ENCODE peak calls at places on chromosomes 11 and 22, in four cellular contexts. V is aorta, H is upper lobe of right lung, E is endodermal cell. O is an unnamed sample. For H3K27me3 and H3K36me3, the result is how much of the 10 kb centered on the place peaks cover.

GRCh38 chr11:130156108-130157022 is 3.2 kb upstream of the ST14 start:
- DNase-seq in V (no peak), E (no peak), H (peak), O (peak)

GRCh38 chr11:20031155-20032001 is 128.9 kb downstream of the DBX1 start:
- DNase-seq in V (no peak), E (peak), H (no peak), O (peak)

GRCh38 chr22:43346521-43346929 is 3.4 kb upstream of the SCUBE1 start:
- DNase-seq in V (peak), E (peak), H (peak), O (peak)

GRCh38 chr11:91248199-91248807 is 976.3 kb upstream of the FAT3 start:
- DNase-seq in V (no peak), E (peak), H (no peak), O (no peak)

GRCh38 chr11:75025561-75025960 is 36.8 kb downstream of the NEU3 start:
- DNase-seq in E (peak), H (no peak), V (no peak), O (no peak)

GRCh38 chr11:1574256-1575242 is 2.5 kb upstream of the DUSP8 start:
- DNase-seq in V (peak), H (peak), E (peak), O (peak)

GRCh38 chr11:59787816-59788215 is 22.8 kb downstream of the MRPL16 start:
- DNase-seq in H (no peak), E (no peak), V (no peak), O (no peak)

GRCh38 chr22:27919943-27920755 is 1.1 kb upstream of the PITPNB start:
- DNase-seq in E (peak), H (no peak), V (no peak), O (peak)

GRCh38 chr11:114081641-114082414 is 22.3 kb downstream of the ZBTB16 start:
- DNase-seq in H (no peak), E (no peak), V (no peak), O (peak)

GRCh38 chr11:18671246-18671645 is 27.3 kb upstream of the TMEM86A start:
- DNase-seq in V (no peak), E (no peak), H (no peak), O (no peak)

GRCh38 chr22:47408409-47408808 is 646.0 kb downstream of the TBC1D22A start:
- DNase-seq in E (no peak), H (no peak), V (peak), O (no peak)

GRCh38 chr22:49712195-49712791 is 115.4 kb downstream of the BRD1 start:
- DNase-seq in E (peak), V (no peak), H (peak), O (peak)

GRCh38 chr11:32326522-32326921 is 108.8 kb downstream of the WT1 start:
- DNase-seq in H (no peak), V (no peak), E (no peak), O (no peak)

GRCh38 chr22:44276041-44276440 is 36.7 kb downstream of the SHISAL1 start:
- DNase-seq in V (no peak), H (peak), E (peak), O (no peak)

GRCh38 chr11:7030836-7031235 is 10.6 kb downstream of the NLRP14 start:
- DNase-seq in H (no peak), E (no peak), V (no peak), O (no peak)

GRCh38 chr11:7034019-7034418 is 13.7 kb downstream of the NLRP14 start:
- DNase-seq in H (no peak), V (no peak), E (no peak), O (no peak)

GRCh38 chr11:7032692-7033091 is 12.4 kb downstream of the NLRP14 start:
- DNase-seq in V (no peak), H (no peak), E (no peak), O (no peak)

GRCh38 chr11:7028141-7028540 is 7.9 kb downstream of the NLRP14 start:
- DNase-seq in V (no peak), E (no peak), H (no peak), O (no peak)

DNA sequence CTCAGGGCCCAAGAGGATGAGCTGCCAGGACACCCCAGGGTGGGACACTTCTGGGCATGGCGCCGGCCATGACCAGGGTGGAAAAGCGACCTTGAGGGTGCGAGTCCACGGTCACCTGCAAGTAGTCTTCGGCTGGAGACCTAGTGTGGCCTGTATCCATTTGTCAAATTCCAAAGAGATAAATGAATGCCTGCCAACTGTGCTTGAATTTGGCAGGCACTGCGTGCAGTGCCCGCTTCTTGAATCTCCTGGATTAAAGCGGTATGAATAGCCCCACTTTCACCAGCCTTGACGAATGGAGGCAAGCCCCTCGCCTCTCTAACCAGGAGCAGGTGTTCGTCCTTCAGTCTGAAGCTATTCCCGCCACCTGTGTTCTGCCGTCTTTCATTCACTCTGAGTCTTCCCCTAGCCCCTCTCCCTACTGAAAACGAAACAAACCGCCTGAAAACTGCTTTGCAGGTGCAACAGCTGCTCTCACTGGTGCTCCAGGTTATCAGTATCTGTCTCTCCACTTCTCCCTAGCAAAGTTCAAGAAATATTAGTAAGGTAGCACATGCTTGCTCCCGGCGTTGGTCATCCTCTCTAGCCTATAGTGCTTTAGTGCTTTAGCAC is 11.2 kb downstream of the NLRP14 start:
- DNase-seq in H (no peak), E (no peak), V (no peak), O (no peak)
- H3K27me3 ChIP-seq in H (under half), E (under half), V (under half), O (under half)

DNA sequence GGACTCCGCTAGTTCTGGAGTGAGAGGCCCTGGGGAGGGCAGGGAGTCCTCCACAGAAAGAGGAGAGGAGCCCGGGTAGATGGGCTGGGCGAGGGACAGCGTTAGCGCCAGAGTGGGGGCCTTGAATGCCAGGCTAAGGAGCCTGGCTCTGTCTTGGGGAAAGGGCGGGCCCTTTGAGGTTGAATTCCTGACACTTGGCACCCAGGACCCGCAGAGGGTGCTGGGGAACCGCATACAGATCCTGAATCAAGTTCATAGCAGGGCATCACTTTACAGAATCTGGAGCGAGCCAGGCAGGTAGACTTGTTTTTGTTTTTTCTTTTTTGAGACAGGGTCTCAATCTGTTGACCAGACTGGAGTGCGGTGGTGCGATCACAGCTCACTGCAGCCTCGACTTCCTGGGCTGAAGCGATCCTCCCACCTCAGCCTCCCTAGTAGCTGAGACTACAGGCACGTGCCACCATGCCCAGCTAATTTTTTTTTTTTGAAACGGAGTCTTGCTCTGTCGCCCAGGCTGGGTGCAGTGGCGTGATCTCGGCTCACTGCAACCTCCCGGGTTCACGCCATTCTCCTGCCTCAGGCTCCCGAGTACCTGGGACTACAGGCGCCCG is 6.0 kb downstream of the CARNS1 start:
- DNase-seq in E (no peak), H (no peak), V (no peak), O (no peak)
- H3K4me3 ChIP-seq in E (no peak), H (peak), V (no peak), O (peak)

GRCh38 chr22:21591695-21592094 is 24.2 kb downstream of the UBE2L3 start:
- DNase-seq in V (peak), H (peak), E (no peak), O (peak)

GRCh38 chr22:21592422-21592821 is 24.9 kb downstream of the UBE2L3 start:
- DNase-seq in H (no peak), V (no peak), E (no peak), O (no peak)

GRCh38 chr22:21593406-21594232 is 26.1 kb downstream of the UBE2L3 start:
- DNase-seq in V (no peak), H (no peak), E (peak), O (no peak)

GRCh38 chr22:21589415-21589814 is 21.9 kb downstream of the UBE2L3 start:
- DNase-seq in H (no peak), V (no peak), E (no peak), O (no peak)

DNA sequence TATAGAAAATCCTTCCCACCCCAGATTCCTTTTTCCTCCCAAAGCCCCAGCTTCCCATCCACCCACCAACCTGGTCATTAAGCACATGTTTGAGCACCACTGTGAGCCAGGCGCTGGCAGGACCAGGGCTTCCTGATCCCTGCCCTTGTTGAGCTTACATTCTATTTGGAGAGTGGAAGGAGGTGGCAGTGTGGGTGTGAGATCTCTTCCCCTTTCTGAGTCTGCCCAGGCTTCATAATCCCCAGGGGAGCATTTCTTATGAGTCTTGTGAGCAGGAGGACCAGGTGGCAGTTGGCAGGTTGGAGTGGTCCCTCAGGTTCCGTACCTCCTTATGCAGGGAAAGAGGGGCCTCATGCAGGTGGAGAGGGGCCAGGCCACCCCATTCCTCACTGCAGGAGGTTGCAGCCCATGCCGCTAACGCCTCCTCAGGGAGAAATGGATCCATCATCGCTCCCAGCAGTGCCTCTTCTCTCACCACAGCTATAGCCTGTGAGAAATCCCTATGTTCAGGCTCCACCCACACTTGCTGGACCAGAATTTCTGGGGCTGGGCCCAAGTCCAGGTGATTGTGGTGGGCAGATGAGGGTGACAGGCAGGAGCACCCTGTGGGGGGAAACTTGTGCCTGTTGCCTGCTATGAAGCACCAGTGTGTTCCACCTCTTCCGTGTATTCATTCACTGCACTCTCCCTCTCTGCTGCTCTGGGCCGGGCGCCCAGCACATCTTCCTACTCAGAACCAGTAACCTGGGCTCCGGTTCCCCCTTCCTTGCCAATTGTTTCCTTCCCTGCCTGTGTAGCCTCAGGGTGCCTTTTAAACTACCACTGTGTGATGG is 23.5 kb downstream of the UBE2L3 start:
- DNase-seq in H (no peak), V (no peak), E (no peak), O (no peak)
- H3K36me3 ChIP-seq in H (under half), V (under half), E (half or more), O (under half)

GRCh38 chr11:67523556-67524479 is 572 bp upstream of the CABP2 start:
- DNase-seq in H (no peak), V (no peak), E (no peak), O (no peak)

GRCh38 chr11:67522844-67523555 is at the start of gene CABP2:
- DNase-seq in H (no peak), V (no peak), E (no peak), O (no peak)

GRCh38 chr11:67520856-67521824 is 2.1 kb downstream of the CABP2 start:
- DNase-seq in H (no peak), E (no peak), V (no peak), O (no peak)

GRCh38 chr11:67522338-67522737 is 908 bp downstream of the CABP2 start:
- DNase-seq in V (no peak), H (no peak), E (no peak), O (no peak)

GRCh38 chr11:67521924-67522323 is 1.3 kb downstream of the CABP2 start:
- DNase-seq in V (no peak), H (no peak), E (no peak), O (no peak)
- H3K27me3 ChIP-seq in V (under half), H (under half), E (under half), O (under half)

O was measured in MG63.